ENCODE peak calls at places on chromosomes 7 and 10, in seven cellular contexts. One of them, this sample, is unnamed.
A peak's percentile ranks its signal among the peaks of the same experiment; 100 is the strongest.

GRCh38 chr7:137642467-137642866 is 204.3 kb downstream of the DGKI start:
- DNase-seq in SK-N-SH: no peak
- DNase-seq in PC-3: peak; percentile 72
- DNase-seq in neural progenitor cell: no peak
- DNase-seq in hepatocyte: no peak
- DNase-seq in GM23248: peak; percentile 80
- DNase-seq in GM23338: no peak
- DNase-seq in this sample: no peak

GRCh38 chr10:98125940-98126631 is 8.4 kb upstream of the R3HCC1L start:
- DNase-seq in SK-N-SH: no peak
- DNase-seq in PC-3: no peak
- DNase-seq in neural progenitor cell: no peak
- DNase-seq in hepatocyte: no peak
- DNase-seq in GM23248: peak; percentile 11
- DNase-seq in GM23338: no peak
- DNase-seq in this sample: no peak

GRCh38 chr10:19817251-19818046 is 1.2 kb downstream of the PLXDC2 start:
- DNase-seq in SK-N-SH: peak; percentile 51
- DNase-seq in PC-3: no peak
- DNase-seq in neural progenitor cell: peak; percentile 65
- DNase-seq in hepatocyte: peak; percentile 54
- DNase-seq in GM23248: peak; percentile 10
- DNase-seq in GM23338: peak; percentile 81
- DNase-seq in this sample: peak; percentile 24

GRCh38 chr7:16739863-16740622 is 13.5 kb upstream of the TSPAN13 start:
- DNase-seq in SK-N-SH: no peak
- DNase-seq in PC-3: peak; percentile 92
- DNase-seq in neural progenitor cell: no peak
- DNase-seq in hepatocyte: peak; percentile 83
- DNase-seq in GM23248: peak; percentile 95
- DNase-seq in GM23338: no peak
- DNase-seq in this sample: no peak

GRCh38 chr10:43890124-43890523 is 241.4 kb upstream of the ZNF32 start:
- DNase-seq in SK-N-SH: no peak
- DNase-seq in PC-3: peak; percentile 46
- DNase-seq in neural progenitor cell: no peak
- DNase-seq in hepatocyte: no peak
- DNase-seq in GM23248: peak; percentile 91
- DNase-seq in GM23338: no peak
- DNase-seq in this sample: no peak

GRCh38 chr10:123043409-123043925 is 34.7 kb downstream of the ACADSB start:
- DNase-seq in SK-N-SH: peak; percentile 67
- DNase-seq in PC-3: peak; percentile 76
- DNase-seq in neural progenitor cell: peak; percentile 85
- DNase-seq in hepatocyte: peak; percentile 80
- DNase-seq in GM23248: peak; percentile 76
- DNase-seq in GM23338: peak; percentile 91
- DNase-seq in this sample: peak; percentile 65

GRCh38 chr10:68446179-68446578 is 25.6 kb downstream of the DNA2 start:
- DNase-seq in SK-N-SH: no peak
- DNase-seq in PC-3: no peak
- DNase-seq in neural progenitor cell: no peak
- DNase-seq in hepatocyte: no peak
- DNase-seq in GM23248: no peak
- DNase-seq in GM23338: no peak
- DNase-seq in this sample: no peak

GRCh38 chr7:44105832-44106231 is 1.7 kb downstream of the AEBP1 start:
- DNase-seq in SK-N-SH: peak; percentile 37
- DNase-seq in PC-3: no peak
- DNase-seq in neural progenitor cell: no peak
- DNase-seq in hepatocyte: no peak
- DNase-seq in GM23248: no peak
- DNase-seq in GM23338: no peak
- DNase-seq in this sample: no peak

GRCh38 chr7:64959072-64959747 is 31.6 kb downstream of the ZNF117 start:
- DNase-seq in SK-N-SH: no peak
- DNase-seq in PC-3: no peak
- DNase-seq in neural progenitor cell: peak; percentile 28
- DNase-seq in hepatocyte: no peak
- DNase-seq in GM23248: no peak
- DNase-seq in GM23338: peak; percentile 58
- DNase-seq in this sample: peak; percentile 62

GRCh38 chr10:80474597-80474910 is 20.4 kb downstream of the TSPAN14 start:
- DNase-seq in SK-N-SH: no peak
- DNase-seq in PC-3: no peak
- DNase-seq in neural progenitor cell: no peak
- DNase-seq in hepatocyte: no peak
- DNase-seq in GM23248: no peak
- DNase-seq in GM23338: no peak
- DNase-seq in this sample: no peak

GRCh38 chr10:62188021-62188616 is 80.5 kb downstream of the RTKN2 start:
- DNase-seq in SK-N-SH: no peak
- DNase-seq in PC-3: peak; percentile 45
- DNase-seq in neural progenitor cell: no peak
- DNase-seq in hepatocyte: no peak
- DNase-seq in GM23248: no peak
- DNase-seq in GM23338: no peak
- DNase-seq in this sample: no peak

GRCh38 chr10:95560288-95561199 is 627 bp downstream of the SORBS1 start:
- DNase-seq in SK-N-SH: peak; percentile 69
- DNase-seq in PC-3: peak; percentile 19
- DNase-seq in neural progenitor cell: peak; percentile 50
- DNase-seq in hepatocyte: peak; percentile 55
- DNase-seq in GM23248: peak; percentile 57
- DNase-seq in GM23338: peak; percentile 74
- DNase-seq in this sample: peak; percentile 65

GRCh38 chr10:65204999-65205398 is 1683.8 kb downstream of the REEP3 start:
- DNase-seq in SK-N-SH: no peak
- DNase-seq in PC-3: no peak
- DNase-seq in neural progenitor cell: peak; percentile 48
- DNase-seq in hepatocyte: no peak
- DNase-seq in GM23248: no peak
- DNase-seq in GM23338: no peak
- DNase-seq in this sample: no peak

GRCh38 chr10:118057351-118057750 is 10.6 kb upstream of the RAB11FIP2 start:
- DNase-seq in SK-N-SH: no peak
- DNase-seq in PC-3: no peak
- DNase-seq in neural progenitor cell: peak; percentile 21
- DNase-seq in hepatocyte: no peak
- DNase-seq in GM23248: no peak
- DNase-seq in GM23338: peak; percentile 69
- DNase-seq in this sample: no peak
- H3K27me3 ChIP-seq in SK-N-SH: no peaks in the 10 kb centered on the region
- H3K27me3 ChIP-seq in PC-3: no peaks in the 10 kb centered on the region
- H3K27me3 ChIP-seq in neural progenitor cell: no peaks in the 10 kb centered on the region
- H3K27me3 ChIP-seq in hepatocyte: no peaks in the 10 kb centered on the region
- H3K27me3 ChIP-seq in GM23248: no peaks in the 10 kb centered on the region
- H3K27me3 ChIP-seq in GM23338: no peaks in the 10 kb centered on the region
- H3K27me3 ChIP-seq in this sample: no peaks in the 10 kb centered on the region

GRCh38 chr10:81915517-81915916 is 40.5 kb downstream of the NRG3 start:
- DNase-seq in SK-N-SH: no peak
- DNase-seq in PC-3: no peak
- DNase-seq in neural progenitor cell: peak; percentile 5
- DNase-seq in hepatocyte: no peak
- DNase-seq in GM23248: no peak
- DNase-seq in GM23338: peak; percentile 20
- DNase-seq in this sample: no peak
- TF ChIP-seq EZH2phosphoT487 in SK-N-SH: no peak
- TF ChIP-seq EZH2phosphoT487 in PC-3: no peak
- TF ChIP-seq EZH2phosphoT487 in neural progenitor cell: no peak
- TF ChIP-seq EZH2phosphoT487 in hepatocyte: no peak
- TF ChIP-seq EZH2phosphoT487 in GM23248: no peak
- TF ChIP-seq EZH2phosphoT487 in GM23338: no peak
- TF ChIP-seq EZH2phosphoT487 in this sample: no peak

DNA sequence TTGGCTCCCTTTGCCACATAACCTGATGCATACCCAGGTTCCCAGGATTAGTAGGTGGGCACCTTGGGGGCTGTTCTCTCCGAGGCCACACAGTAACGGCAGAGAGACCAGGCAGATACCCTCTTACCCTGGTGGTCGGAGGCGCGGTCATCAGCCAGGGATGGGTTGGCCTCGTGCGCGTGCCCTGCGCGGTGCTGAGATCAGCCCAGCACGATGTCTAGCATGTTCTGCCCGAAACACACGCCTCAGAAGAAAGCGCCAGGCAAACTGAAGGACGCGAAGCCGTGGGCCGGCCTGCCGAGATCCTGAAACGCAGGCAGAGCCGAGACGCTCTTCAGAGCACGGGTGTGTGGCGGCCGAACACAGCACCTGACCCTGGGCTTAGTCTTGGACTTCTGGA is 34.7 kb upstream of the CFAP46 start:
- DNase-seq in SK-N-SH: no peak
- DNase-seq in PC-3: no peak
- DNase-seq in neural progenitor cell: no peak
- DNase-seq in hepatocyte: no peak
- DNase-seq in GM23248: no peak
- DNase-seq in GM23338: no peak
- DNase-seq in this sample: no peak
- H3K27me3 ChIP-seq in SK-N-SH: no peaks in the 10 kb centered on the region
- H3K27me3 ChIP-seq in PC-3: peaks cover 50% of the 10 kb centered on the region
- H3K27me3 ChIP-seq in neural progenitor cell: no peaks in the 10 kb centered on the region
- H3K27me3 ChIP-seq in hepatocyte: peaks cover 3% of the 10 kb centered on the region
- H3K27me3 ChIP-seq in GM23248: no peaks in the 10 kb centered on the region
- H3K27me3 ChIP-seq in GM23338: no peaks in the 10 kb centered on the region
- H3K27me3 ChIP-seq in this sample: peaks cover 63% of the 10 kb centered on the region

GRCh38 chr10:86711957-86712708 is 43.8 kb downstream of the LDB3 start:
- DNase-seq in SK-N-SH: peak; percentile 88
- DNase-seq in PC-3: no peak
- DNase-seq in neural progenitor cell: peak; percentile 67
- DNase-seq in hepatocyte: no peak
- DNase-seq in GM23248: no peak
- DNase-seq in GM23338: peak; percentile 61
- DNase-seq in this sample: peak; percentile 24
- TF ChIP-seq EZH2phosphoT487 in SK-N-SH: no peak
- TF ChIP-seq EZH2phosphoT487 in PC-3: no peak
- TF ChIP-seq EZH2phosphoT487 in neural progenitor cell: peak; percentile 9
- TF ChIP-seq EZH2phosphoT487 in hepatocyte: no peak
- TF ChIP-seq EZH2phosphoT487 in GM23248: no peak
- TF ChIP-seq EZH2phosphoT487 in GM23338: no peak
- TF ChIP-seq EZH2phosphoT487 in this sample: no peak

GRCh38 chr10:103277713-103278299 is 868 bp downstream of the INA start:
- DNase-seq in SK-N-SH: peak; percentile 57
- DNase-seq in PC-3: no peak
- DNase-seq in neural progenitor cell: peak; percentile 20
- DNase-seq in hepatocyte: no peak
- DNase-seq in GM23248: no peak
- DNase-seq in GM23338: peak; percentile 47
- DNase-seq in this sample: no peak
- H3K27me3 ChIP-seq in SK-N-SH: peaks cover 6% of the 10 kb centered on the region
- H3K27me3 ChIP-seq in PC-3: no peaks in the 10 kb centered on the region
- H3K27me3 ChIP-seq in neural progenitor cell: peaks cover 75% of the 10 kb centered on the region
- H3K27me3 ChIP-seq in hepatocyte: peaks cover 70% of the 10 kb centered on the region
- H3K27me3 ChIP-seq in GM23248: peaks cover 68% of the 10 kb centered on the region
- H3K27me3 ChIP-seq in GM23338: peaks cover 64% of the 10 kb centered on the region
- H3K27me3 ChIP-seq in this sample: no peaks in the 10 kb centered on the region

GRCh38 chr7:70799841-70800405 is 332.0 kb upstream of the GALNT17 start:
- DNase-seq in SK-N-SH: peak; percentile 2
- DNase-seq in PC-3: no peak
- DNase-seq in neural progenitor cell: no peak
- DNase-seq in hepatocyte: no peak
- DNase-seq in GM23248: no peak
- DNase-seq in GM23338: no peak
- DNase-seq in this sample: no peak

GRCh38 chr7:70793767-70794166 is 338.2 kb upstream of the GALNT17 start:
- DNase-seq in SK-N-SH: no peak
- DNase-seq in PC-3: no peak
- DNase-seq in neural progenitor cell: no peak
- DNase-seq in hepatocyte: no peak
- DNase-seq in GM23248: no peak
- DNase-seq in GM23338: no peak
- DNase-seq in this sample: no peak

GRCh38 chr7:70795948-70796347 is 336.0 kb upstream of the GALNT17 start:
- DNase-seq in SK-N-SH: peak; percentile 20
- DNase-seq in PC-3: no peak
- DNase-seq in neural progenitor cell: no peak
- DNase-seq in hepatocyte: no peak
- DNase-seq in GM23248: no peak
- DNase-seq in GM23338: peak; percentile 37
- DNase-seq in this sample: no peak

GRCh38 chr7:70794962-70795361 is 337.0 kb upstream of the GALNT17 start:
- DNase-seq in SK-N-SH: no peak
- DNase-seq in PC-3: no peak
- DNase-seq in neural progenitor cell: no peak
- DNase-seq in hepatocyte: no peak
- DNase-seq in GM23248: no peak
- DNase-seq in GM23338: no peak
- DNase-seq in this sample: no peak

GRCh38 chr7:70797109-70797514 is 334.8 kb upstream of the GALNT17 start:
- DNase-seq in SK-N-SH: peak; percentile 78
- DNase-seq in PC-3: no peak
- DNase-seq in neural progenitor cell: no peak
- DNase-seq in hepatocyte: no peak
- DNase-seq in GM23248: no peak
- DNase-seq in GM23338: peak; percentile 23
- DNase-seq in this sample: no peak
- TF ChIP-seq EZH2phosphoT487 in SK-N-SH: no peak
- TF ChIP-seq EZH2phosphoT487 in PC-3: no peak
- TF ChIP-seq EZH2phosphoT487 in neural progenitor cell: no peak
- TF ChIP-seq EZH2phosphoT487 in hepatocyte: no peak
- TF ChIP-seq EZH2phosphoT487 in GM23248: no peak
- TF ChIP-seq EZH2phosphoT487 in GM23338: no peak
- TF ChIP-seq EZH2phosphoT487 in this sample: no peak

This sample was measured in MM.1S.